ENCODE peak calls at places on chromosomes 7 and 10, in nine cellular contexts. One of them, this sample, is unnamed.

GRCh38 chr7:68629-69028 is 123.7 kb upstream of the FAM20C start:
- DNase-seq in CD8-positive, alpha-beta memory T cell: no peak
- DNase-seq in activated CD8-positive, alpha-beta T cell treated with anti-CD3 and anti-CD28 coated beads for 36 hours: no peak
- DNase-seq in T-helper 9 cell: no peak
- DNase-seq in ascending aorta: peak
- DNase-seq in sigmoid colon: peak
- DNase-seq in SHP77: no peak
- DNase-seq in GM20000: no peak
- DNase-seq in choroid plexus epithelial cell: peak
- DNase-seq in this sample: no peak

GRCh38 chr10:32141018-32141807 is 85.0 kb upstream of the KIF5B start:
- DNase-seq in CD8-positive, alpha-beta memory T cell: no peak
- DNase-seq in activated CD8-positive, alpha-beta T cell treated with anti-CD3 and anti-CD28 coated beads for 36 hours: no peak
- DNase-seq in T-helper 9 cell: no peak
- DNase-seq in ascending aorta: no peak
- DNase-seq in sigmoid colon: no peak
- DNase-seq in SHP77: no peak
- DNase-seq in GM20000: no peak
- DNase-seq in choroid plexus epithelial cell: no peak
- DNase-seq in this sample: no peak

GRCh38 chr7:71935674-71936073 is 476.5 kb downstream of the CALN1 start:
- DNase-seq in CD8-positive, alpha-beta memory T cell: no peak
- DNase-seq in activated CD8-positive, alpha-beta T cell treated with anti-CD3 and anti-CD28 coated beads for 36 hours: no peak
- DNase-seq in T-helper 9 cell: no peak
- DNase-seq in ascending aorta: no peak
- DNase-seq in sigmoid colon: no peak
- DNase-seq in SHP77: no peak
- DNase-seq in GM20000: no peak
- DNase-seq in choroid plexus epithelial cell: no peak
- DNase-seq in this sample: no peak

GRCh38 chr10:74821501-74821900 is 4.9 kb upstream of the KAT6B start:
- DNase-seq in CD8-positive, alpha-beta memory T cell: no peak
- DNase-seq in activated CD8-positive, alpha-beta T cell treated with anti-CD3 and anti-CD28 coated beads for 36 hours: no peak
- DNase-seq in T-helper 9 cell: no peak
- DNase-seq in ascending aorta: no peak
- DNase-seq in sigmoid colon: no peak
- DNase-seq in SHP77: no peak
- DNase-seq in GM20000: no peak
- DNase-seq in choroid plexus epithelial cell: no peak
- DNase-seq in this sample: no peak

GRCh38 chr10:118107040-118107439 is 60.3 kb upstream of the RAB11FIP2 start:
- DNase-seq in CD8-positive, alpha-beta memory T cell: no peak
- DNase-seq in activated CD8-positive, alpha-beta T cell treated with anti-CD3 and anti-CD28 coated beads for 36 hours: no peak
- DNase-seq in T-helper 9 cell: no peak
- DNase-seq in ascending aorta: no peak
- DNase-seq in sigmoid colon: no peak
- DNase-seq in SHP77: no peak
- DNase-seq in GM20000: no peak
- DNase-seq in choroid plexus epithelial cell: no peak
- DNase-seq in this sample: no peak

GRCh38 chr7:128167791-128168666 is 73.0 kb upstream of the LEP start:
- DNase-seq in CD8-positive, alpha-beta memory T cell: no peak
- DNase-seq in activated CD8-positive, alpha-beta T cell treated with anti-CD3 and anti-CD28 coated beads for 36 hours: peak
- DNase-seq in T-helper 9 cell: no peak
- DNase-seq in ascending aorta: no peak
- DNase-seq in sigmoid colon: no peak
- DNase-seq in SHP77: no peak
- DNase-seq in GM20000: no peak
- DNase-seq in choroid plexus epithelial cell: no peak
- DNase-seq in this sample: no peak

GRCh38 chr7:41578700-41579099 is 124.2 kb downstream of the INHBA start:
- DNase-seq in CD8-positive, alpha-beta memory T cell: no peak
- DNase-seq in activated CD8-positive, alpha-beta T cell treated with anti-CD3 and anti-CD28 coated beads for 36 hours: no peak
- DNase-seq in T-helper 9 cell: no peak
- DNase-seq in ascending aorta: no peak
- DNase-seq in sigmoid colon: no peak
- DNase-seq in SHP77: no peak
- DNase-seq in GM20000: no peak
- DNase-seq in choroid plexus epithelial cell: no peak
- DNase-seq in this sample: no peak

GRCh38 chr10:91907914-91908357 is 1.4 kb downstream of the FGFBP3 start:
- DNase-seq in CD8-positive, alpha-beta memory T cell: no peak
- DNase-seq in activated CD8-positive, alpha-beta T cell treated with anti-CD3 and anti-CD28 coated beads for 36 hours: no peak
- DNase-seq in T-helper 9 cell: no peak
- DNase-seq in ascending aorta: no peak
- DNase-seq in sigmoid colon: no peak
- DNase-seq in SHP77: no peak
- DNase-seq in GM20000: no peak
- DNase-seq in choroid plexus epithelial cell: no peak
- DNase-seq in this sample: no peak

GRCh38 chr7:45024126-45024744 is 24.2 kb downstream of the CCM2 start:
- DNase-seq in CD8-positive, alpha-beta memory T cell: no peak
- DNase-seq in activated CD8-positive, alpha-beta T cell treated with anti-CD3 and anti-CD28 coated beads for 36 hours: no peak
- DNase-seq in T-helper 9 cell: no peak
- DNase-seq in ascending aorta: no peak
- DNase-seq in sigmoid colon: no peak
- DNase-seq in SHP77: no peak
- DNase-seq in GM20000: no peak
- DNase-seq in choroid plexus epithelial cell: no peak
- DNase-seq in this sample: no peak

GRCh38 chr7:77199008-77199966 is at the start of gene FGL2:
- DNase-seq in CD8-positive, alpha-beta memory T cell: peak
- DNase-seq in activated CD8-positive, alpha-beta T cell treated with anti-CD3 and anti-CD28 coated beads for 36 hours: peak
- DNase-seq in T-helper 9 cell: peak
- DNase-seq in ascending aorta: peak
- DNase-seq in sigmoid colon: peak
- DNase-seq in SHP77: peak
- DNase-seq in GM20000: no peak
- DNase-seq in choroid plexus epithelial cell: peak
- DNase-seq in this sample: no peak

GRCh38 chr7:131139462-131139861 is 188.2 kb upstream of the MKLN1 start:
- DNase-seq in CD8-positive, alpha-beta memory T cell: no peak
- DNase-seq in activated CD8-positive, alpha-beta T cell treated with anti-CD3 and anti-CD28 coated beads for 36 hours: no peak
- DNase-seq in T-helper 9 cell: no peak
- DNase-seq in ascending aorta: no peak
- DNase-seq in sigmoid colon: no peak
- DNase-seq in SHP77: no peak
- DNase-seq in GM20000: no peak
- DNase-seq in choroid plexus epithelial cell: no peak
- DNase-seq in this sample: no peak

GRCh38 chr7:116216956-116217570 is 6.7 kb downstream of the TES start:
- DNase-seq in CD8-positive, alpha-beta memory T cell: no peak
- DNase-seq in activated CD8-positive, alpha-beta T cell treated with anti-CD3 and anti-CD28 coated beads for 36 hours: no peak
- DNase-seq in T-helper 9 cell: no peak
- DNase-seq in ascending aorta: no peak
- DNase-seq in sigmoid colon: no peak
- DNase-seq in SHP77: no peak
- DNase-seq in GM20000: no peak
- DNase-seq in choroid plexus epithelial cell: peak
- DNase-seq in this sample: no peak

GRCh38 chr7:140236626-140237025 is 59.8 kb upstream of the KDM7A start:
- DNase-seq in CD8-positive, alpha-beta memory T cell: no peak
- DNase-seq in activated CD8-positive, alpha-beta T cell treated with anti-CD3 and anti-CD28 coated beads for 36 hours: no peak
- DNase-seq in T-helper 9 cell: no peak
- DNase-seq in ascending aorta: no peak
- DNase-seq in sigmoid colon: no peak
- DNase-seq in SHP77: no peak
- DNase-seq in GM20000: no peak
- DNase-seq in choroid plexus epithelial cell: no peak
- DNase-seq in this sample: no peak

GRCh38 chr10:42990721-42991441 is 86.0 kb upstream of the RET start:
- DNase-seq in CD8-positive, alpha-beta memory T cell: no peak
- DNase-seq in activated CD8-positive, alpha-beta T cell treated with anti-CD3 and anti-CD28 coated beads for 36 hours: no peak
- DNase-seq in T-helper 9 cell: no peak
- DNase-seq in ascending aorta: no peak
- DNase-seq in sigmoid colon: peak
- DNase-seq in SHP77: no peak
- DNase-seq in GM20000: no peak
- DNase-seq in choroid plexus epithelial cell: no peak
- DNase-seq in this sample: no peak

GRCh38 chr10:31871266-31871887 is 57.3 kb downstream of the ARHGAP12 start:
- DNase-seq in CD8-positive, alpha-beta memory T cell: no peak
- DNase-seq in activated CD8-positive, alpha-beta T cell treated with anti-CD3 and anti-CD28 coated beads for 36 hours: no peak
- DNase-seq in T-helper 9 cell: no peak
- DNase-seq in ascending aorta: no peak
- DNase-seq in sigmoid colon: no peak
- DNase-seq in SHP77: no peak
- DNase-seq in GM20000: no peak
- DNase-seq in choroid plexus epithelial cell: no peak
- DNase-seq in this sample: no peak

GRCh38 chr7:140674899-140675701 is 2.4 kb downstream of the ADCK2 start:
- DNase-seq in CD8-positive, alpha-beta memory T cell: no peak
- DNase-seq in activated CD8-positive, alpha-beta T cell treated with anti-CD3 and anti-CD28 coated beads for 36 hours: no peak
- DNase-seq in T-helper 9 cell: no peak
- DNase-seq in ascending aorta: no peak
- DNase-seq in sigmoid colon: peak
- DNase-seq in SHP77: no peak
- DNase-seq in GM20000: peak
- DNase-seq in choroid plexus epithelial cell: peak
- DNase-seq in this sample: no peak

GRCh38 chr7:117600912-117601311 is 121.1 kb downstream of the CFTR start:
- DNase-seq in CD8-positive, alpha-beta memory T cell: no peak
- DNase-seq in activated CD8-positive, alpha-beta T cell treated with anti-CD3 and anti-CD28 coated beads for 36 hours: no peak
- DNase-seq in T-helper 9 cell: no peak
- DNase-seq in ascending aorta: no peak
- DNase-seq in sigmoid colon: no peak
- DNase-seq in SHP77: no peak
- DNase-seq in GM20000: no peak
- DNase-seq in choroid plexus epithelial cell: no peak
- DNase-seq in this sample: no peak

GRCh38 chr7:130281227-130281626 is 11.7 kb upstream of the CPA4 start:
- DNase-seq in CD8-positive, alpha-beta memory T cell: no peak
- DNase-seq in activated CD8-positive, alpha-beta T cell treated with anti-CD3 and anti-CD28 coated beads for 36 hours: no peak
- DNase-seq in T-helper 9 cell: no peak
- DNase-seq in ascending aorta: no peak
- DNase-seq in sigmoid colon: no peak
- DNase-seq in SHP77: no peak
- DNase-seq in GM20000: no peak
- DNase-seq in choroid plexus epithelial cell: no peak
- DNase-seq in this sample: no peak

GRCh38 chr10:50558368-50558767 is 65.4 kb downstream of the SGMS1 start:
- DNase-seq in CD8-positive, alpha-beta memory T cell: no peak
- DNase-seq in activated CD8-positive, alpha-beta T cell treated with anti-CD3 and anti-CD28 coated beads for 36 hours: no peak
- DNase-seq in T-helper 9 cell: no peak
- DNase-seq in ascending aorta: no peak
- DNase-seq in sigmoid colon: no peak
- DNase-seq in SHP77: no peak
- DNase-seq in GM20000: no peak
- DNase-seq in choroid plexus epithelial cell: no peak
- DNase-seq in this sample: no peak

GRCh38 chr10:133318494-133319127 is 9.9 kb downstream of the ZNF511 start:
- DNase-seq in CD8-positive, alpha-beta memory T cell: peak
- DNase-seq in activated CD8-positive, alpha-beta T cell treated with anti-CD3 and anti-CD28 coated beads for 36 hours: peak
- DNase-seq in T-helper 9 cell: peak
- DNase-seq in ascending aorta: no peak
- DNase-seq in sigmoid colon: no peak
- DNase-seq in SHP77: peak
- DNase-seq in GM20000: peak
- DNase-seq in choroid plexus epithelial cell: peak
- DNase-seq in this sample: no peak

GRCh38 chr10:99906470-99906869 is 103.3 kb downstream of the DNMBP start:
- DNase-seq in CD8-positive, alpha-beta memory T cell: no peak
- DNase-seq in activated CD8-positive, alpha-beta T cell treated with anti-CD3 and anti-CD28 coated beads for 36 hours: no peak
- DNase-seq in T-helper 9 cell: no peak
- DNase-seq in ascending aorta: no peak
- DNase-seq in sigmoid colon: peak
- DNase-seq in SHP77: no peak
- DNase-seq in GM20000: no peak
- DNase-seq in choroid plexus epithelial cell: peak
- DNase-seq in this sample: no peak

GRCh38 chr10:122344741-122345258 is 29.7 kb upstream of the PLEKHA1 start:
- DNase-seq in CD8-positive, alpha-beta memory T cell: no peak
- DNase-seq in activated CD8-positive, alpha-beta T cell treated with anti-CD3 and anti-CD28 coated beads for 36 hours: peak
- DNase-seq in T-helper 9 cell: no peak
- DNase-seq in ascending aorta: no peak
- DNase-seq in sigmoid colon: no peak
- DNase-seq in SHP77: no peak
- DNase-seq in GM20000: no peak
- DNase-seq in choroid plexus epithelial cell: peak
- DNase-seq in this sample: no peak

GRCh38 chr10:110865184-110865803 is 6.4 kb upstream of the PDCD4 start:
- DNase-seq in CD8-positive, alpha-beta memory T cell: no peak
- DNase-seq in activated CD8-positive, alpha-beta T cell treated with anti-CD3 and anti-CD28 coated beads for 36 hours: no peak
- DNase-seq in T-helper 9 cell: no peak
- DNase-seq in ascending aorta: no peak
- DNase-seq in sigmoid colon: no peak
- DNase-seq in SHP77: no peak
- DNase-seq in GM20000: no peak
- DNase-seq in choroid plexus epithelial cell: peak
- DNase-seq in this sample: no peak

GRCh38 chr7:128104109-128104742 is 73.0 kb upstream of the LRRC4 start:
- DNase-seq in CD8-positive, alpha-beta memory T cell: no peak
- DNase-seq in activated CD8-positive, alpha-beta T cell treated with anti-CD3 and anti-CD28 coated beads for 36 hours: peak
- DNase-seq in T-helper 9 cell: no peak
- DNase-seq in ascending aorta: no peak
- DNase-seq in sigmoid colon: no peak
- DNase-seq in SHP77: no peak
- DNase-seq in GM20000: peak
- DNase-seq in choroid plexus epithelial cell: peak
- DNase-seq in this sample: no peak

GRCh38 chr7:100430450-100431285 is 1.0 kb downstream of the MEPCE start:
- DNase-seq in CD8-positive, alpha-beta memory T cell: peak
- DNase-seq in activated CD8-positive, alpha-beta T cell treated with anti-CD3 and anti-CD28 coated beads for 36 hours: peak
- DNase-seq in T-helper 9 cell: no peak
- DNase-seq in ascending aorta: no peak
- DNase-seq in sigmoid colon: peak
- DNase-seq in SHP77: no peak
- DNase-seq in GM20000: peak
- DNase-seq in choroid plexus epithelial cell: no peak
- DNase-seq in this sample: no peak

GRCh38 chr7:101156866-101157589 is 2.8 kb downstream of the AP1S1 start:
- DNase-seq in CD8-positive, alpha-beta memory T cell: no peak
- DNase-seq in activated CD8-positive, alpha-beta T cell treated with anti-CD3 and anti-CD28 coated beads for 36 hours: no peak
- DNase-seq in T-helper 9 cell: no peak
- DNase-seq in ascending aorta: no peak
- DNase-seq in sigmoid colon: no peak
- DNase-seq in SHP77: no peak
- DNase-seq in GM20000: no peak
- DNase-seq in choroid plexus epithelial cell: no peak
- DNase-seq in this sample: no peak

GRCh38 chr7:16492513-16493062 is 27.1 kb upstream of the SOSTDC1 start:
- DNase-seq in CD8-positive, alpha-beta memory T cell: no peak
- DNase-seq in activated CD8-positive, alpha-beta T cell treated with anti-CD3 and anti-CD28 coated beads for 36 hours: peak
- DNase-seq in T-helper 9 cell: no peak
- DNase-seq in ascending aorta: no peak
- DNase-seq in sigmoid colon: no peak
- DNase-seq in SHP77: no peak
- DNase-seq in GM20000: no peak
- DNase-seq in choroid plexus epithelial cell: peak
- DNase-seq in this sample: no peak

GRCh38 chr7:30681262-30682130 is 760 bp downstream of the CRHR2 start:
- DNase-seq in CD8-positive, alpha-beta memory T cell: no peak
- DNase-seq in activated CD8-positive, alpha-beta T cell treated with anti-CD3 and anti-CD28 coated beads for 36 hours: peak
- DNase-seq in T-helper 9 cell: no peak
- DNase-seq in ascending aorta: no peak
- DNase-seq in sigmoid colon: no peak
- DNase-seq in SHP77: no peak
- DNase-seq in GM20000: no peak
- DNase-seq in choroid plexus epithelial cell: no peak
- DNase-seq in this sample: no peak

GRCh38 chr10:98886686-98887085 is 349.0 kb downstream of the HPSE2 start:
- DNase-seq in CD8-positive, alpha-beta memory T cell: no peak
- DNase-seq in activated CD8-positive, alpha-beta T cell treated with anti-CD3 and anti-CD28 coated beads for 36 hours: no peak
- DNase-seq in T-helper 9 cell: no peak
- DNase-seq in ascending aorta: no peak
- DNase-seq in sigmoid colon: no peak
- DNase-seq in SHP77: no peak
- DNase-seq in GM20000: no peak
- DNase-seq in choroid plexus epithelial cell: peak
- DNase-seq in this sample: no peak

GRCh38 chr7:2040893-2041270 is 191.9 kb downstream of the MAD1L1 start:
- DNase-seq in CD8-positive, alpha-beta memory T cell: peak
- DNase-seq in activated CD8-positive, alpha-beta T cell treated with anti-CD3 and anti-CD28 coated beads for 36 hours: peak
- DNase-seq in T-helper 9 cell: no peak
- DNase-seq in ascending aorta: no peak
- DNase-seq in sigmoid colon: peak
- DNase-seq in SHP77: no peak
- DNase-seq in GM20000: no peak
- DNase-seq in choroid plexus epithelial cell: peak
- DNase-seq in this sample: no peak

GRCh38 chr10:21402606-21403083 is 122.8 kb downstream of the SKIDA1 start:
- DNase-seq in CD8-positive, alpha-beta memory T cell: no peak
- DNase-seq in activated CD8-positive, alpha-beta T cell treated with anti-CD3 and anti-CD28 coated beads for 36 hours: no peak
- DNase-seq in T-helper 9 cell: no peak
- DNase-seq in ascending aorta: no peak
- DNase-seq in sigmoid colon: no peak
- DNase-seq in SHP77: no peak
- DNase-seq in GM20000: no peak
- DNase-seq in choroid plexus epithelial cell: peak
- DNase-seq in this sample: no peak

This sample was measured in GM12864.